ENCODE peak calls at places on chromosomes 4 and X, in four cellular contexts. E is foreskin fibroblast, J is choroid plexus epithelial cell, Q is occipital lobe. T is an unnamed sample.

GRCh38 chr4:10018818-10019438 is 2.4 kb downstream of the SLC2A9 start:
- DNase-seq in J (peak), E (peak), Q (peak), T (peak)

GRCh38 chrX:63934791-63935190 is 149.8 kb upstream of the ARHGEF9 start:
- DNase-seq in J (no peak), E (no peak), Q (no peak), T (no peak)

GRCh38 chrX:152897216-152898144 is at the start of gene ZNF185:
- DNase-seq in Q (no peak), J (peak), E (peak), T (no peak)

GRCh38 chr4:185128272-185129119 is 14.6 kb upstream of the SLC25A4 start:
- DNase-seq in E (peak), J (peak), Q (peak), T (peak)

GRCh38 chr4:138919094-138919936 is 96.3 kb upstream of the NOCT start:
- DNase-seq in J (peak), Q (peak), E (peak), T (no peak)

GRCh38 chr4:91837608-91838029 is 466.1 kb upstream of the GRID2 start:
- DNase-seq in E (peak), J (peak), Q (no peak), T (no peak)

GRCh38 chr4:182188622-182189021 is 54.6 kb upstream of the TENM3 start:
- DNase-seq in Q (no peak), J (peak), E (peak), T (no peak)

GRCh38 chrX:1077140-1077539 is 135.3 kb downstream of the CRLF2 start:
- DNase-seq in Q (no peak), J (no peak), E (no peak), T (no peak)

GRCh38 chrX:3712080-3712869 is 1.2 kb downstream of the PRKX start:
- DNase-seq in J (peak), E (peak), Q (no peak), T (peak)

GRCh38 chr4:77104405-77105292 is 28.9 kb upstream of the CCNI start:
- DNase-seq in E (peak), J (peak), Q (peak), T (no peak)

GRCh38 chr4:78336093-78336943 is 215.3 kb upstream of the ANXA3 start:
- DNase-seq in E (peak), Q (no peak), J (peak), T (no peak)

GRCh38 chrX:51894697-51895336 is 1.4 kb downstream of the MAGED1 start:
- DNase-seq in E (peak), J (peak), Q (peak), T (no peak)

GRCh38 chrX:138745215-138745614 is 33.7 kb upstream of the FGF13 start:
- DNase-seq in Q (no peak), E (peak), J (peak), T (peak)

GRCh38 chrX:130106071-130106470 is 4.2 kb downstream of the ELF4 start:
- DNase-seq in J (no peak), Q (no peak), E (no peak), T (no peak)

GRCh38 chr4:184331155-184331995 is 113.7 kb upstream of the ENPP6 start:
- DNase-seq in Q (no peak), J (peak), E (no peak), T (no peak)

GRCh38 chr4:171390626-171391025 is 422.6 kb upstream of the GALNTL6 start:
- DNase-seq in J (no peak), Q (no peak), E (no peak), T (no peak)

GRCh38 chrX:97639526-97639925 is 755.8 kb downstream of the RPA4 start:
- DNase-seq in E (no peak), J (no peak), Q (no peak), T (no peak)

GRCh38 chr4:152161676-152162330 is 374.1 kb downstream of the FBXW7 start:
- DNase-seq in Q (no peak), J (no peak), E (peak), T (no peak)

GRCh38 chrX:69027181-69028005 is 137.9 kb downstream of the PJA1 start:
- DNase-seq in E (no peak), Q (no peak), J (peak), T (no peak)

GRCh38 chrX:7072856-7073255 is 74.7 kb upstream of the STS start:
- DNase-seq in J (no peak), E (no peak), Q (no peak), T (no peak)

GRCh38 chrX:53990201-53990600 is 54.1 kb downstream of the PHF8 start:
- DNase-seq in E (no peak), J (peak), Q (no peak), T (no peak)

GRCh38 chrX:66638591-66639500 is at the start of gene EDA2R:
- DNase-seq in E (peak), Q (peak), J (peak), T (peak)

GRCh38 chr4:22895482-22895881 is 202.7 kb downstream of the GBA3 start:
- DNase-seq in J (no peak), Q (no peak), E (no peak), T (no peak)